ENCODE peak calls at places on chromosomes 7 and 10, in five cellular contexts. B is heart left ventricle, G is lower lobe of right lung, E is aorta, J is tibial nerve. H is an unnamed sample.

GRCh38 chr7:33596694-33597093 is 308.6 kb upstream of the BMPER start:
- DNase-seq in B (no peak), G (no peak), E (no peak), J (no peak), H (no peak)

GRCh38 chr10:43820663-43821062 is 172.0 kb upstream of the ZNF32 start:
- DNase-seq in B (no peak), G (no peak), E (no peak), J (no peak), H (no peak)

GRCh38 chr7:84013616-84014240 is 180.9 kb downstream of the SEMA3A start:
- DNase-seq in B (no peak), G (peak), E (no peak), J (no peak), H (no peak)

GRCh38 chr10:98326621-98327027 is 58.6 kb upstream of the LOXL4 start:
- DNase-seq in B (no peak), G (no peak), E (no peak), J (no peak), H (no peak)

GRCh38 chr7:27730112-27730511 is 9.8 kb upstream of the TAX1BP1 start:
- DNase-seq in B (no peak), G (no peak), E (no peak), J (no peak), H (no peak)

GRCh38 chr10:4684434-4684833 is 141.6 kb upstream of the AKR1E2 start:
- DNase-seq in B (no peak), G (no peak), E (no peak), J (no peak), H (no peak)

GRCh38 chr10:97069576-97070362 is 116.0 kb downstream of the SLIT1 start:
- DNase-seq in B (no peak), G (no peak), E (peak), J (no peak), H (no peak)

GRCh38 chr10:23065549-23065948 is 29.8 kb upstream of the MSRB2 start:
- DNase-seq in B (peak), G (peak), E (peak), J (peak), H (no peak)

GRCh38 chr7:116354546-116355422 is 144.4 kb downstream of the TES start:
- DNase-seq in B (peak), G (no peak), E (peak), J (peak), H (no peak)

GRCh38 chr10:49417311-49418052 is 21.6 kb upstream of the DRGX start:
- DNase-seq in B (no peak), G (no peak), E (no peak), J (no peak), H (no peak)

GRCh38 chr10:62653254-62653653 is 151.3 kb upstream of the ADO start:
- DNase-seq in B (no peak), G (no peak), E (no peak), J (no peak), H (no peak)

GRCh38 chr7:48505061-48505460 is 333.8 kb downstream of the ABCA13 start:
- DNase-seq in B (no peak), G (no peak), E (no peak), J (no peak), H (no peak)

GRCh38 chr10:73590881-73591577 is at the start of gene USP54:
- DNase-seq in B (no peak), G (no peak), E (no peak), J (peak), H (peak)

GRCh38 chr7:102044984-102045673 is 227.7 kb downstream of the CUX1 start:
- DNase-seq in B (no peak), G (peak), E (peak), J (peak), H (no peak)

GRCh38 chr7:86645174-86645566 is 1.5 kb downstream of the GRM3 start:
- DNase-seq in B (no peak), G (no peak), E (no peak), J (no peak), H (no peak)

GRCh38 chr10:77248104-77248503 is 389.5 kb downstream of the KCNMA1 start:
- DNase-seq in B (no peak), G (no peak), E (no peak), J (no peak), H (no peak)

GRCh38 chr10:27297848-27298524 is 57.4 kb upstream of the ACBD5 start:
- DNase-seq in B (no peak), G (no peak), E (no peak), J (no peak), H (no peak)

GRCh38 chr7:142819530-142819929 is 35.3 kb upstream of the EPHB6 start:
- DNase-seq in B (no peak), G (no peak), E (no peak), J (no peak), H (no peak)

GRCh38 chr7:48427671-48428070 is 256.4 kb downstream of the ABCA13 start:
- DNase-seq in B (no peak), G (no peak), E (no peak), J (no peak), H (no peak)

GRCh38 chr10:92239185-92239599 is 51.7 kb downstream of the CPEB3 start:
- DNase-seq in B (no peak), G (no peak), E (no peak), J (peak), H (no peak)

GRCh38 chr10:94997763-94998174 is 59.3 kb downstream of the CYP2C9 start:
- DNase-seq in B (no peak), G (no peak), E (no peak), J (no peak), H (no peak)

GRCh38 chr10:17216217-17216900 is 11.7 kb upstream of the VIM start:
- DNase-seq in B (no peak), G (peak), E (no peak), J (no peak), H (no peak)

GRCh38 chr7:121576148-121576921 is 180.2 kb upstream of the FAM3C start:
- DNase-seq in B (no peak), G (no peak), E (no peak), J (no peak), H (no peak)

GRCh38 chr10:69696073-69696731 is 66.2 kb downstream of the FAM241B start:
- DNase-seq in B (no peak), G (no peak), E (no peak), J (no peak), H (no peak)

GRCh38 chr10:45425628-45426563 is 51.9 kb downstream of the ALOX5 start:
- DNase-seq in B (no peak), G (no peak), E (no peak), J (no peak), H (no peak)

GRCh38 chr10:120782336-120782735 is 68.8 kb upstream of the WDR11 start:
- DNase-seq in B (no peak), G (no peak), E (no peak), J (no peak), H (no peak)

GRCh38 chr10:128053356-128053755 is 72.9 kb downstream of the MKI67 start:
- DNase-seq in B (no peak), G (no peak), E (peak), J (no peak), H (no peak)

GRCh38 chr7:118327179-118327578 is 102.7 kb downstream of the ANKRD7 start:
- DNase-seq in B (no peak), G (no peak), E (no peak), J (no peak), H (no peak)

GRCh38 chr7:17608114-17608833 is 309.8 kb downstream of the AHR start:
- DNase-seq in B (no peak), G (no peak), E (no peak), J (no peak), H (no peak)

GRCh38 chr7:155566011-155566836 is 19.9 kb upstream of the CNPY1 start:
- DNase-seq in B (no peak), G (no peak), E (no peak), J (no peak), H (no peak)

GRCh38 chr10:122630526-122630925 is 69.1 kb downstream of the C10orf120 start:
- DNase-seq in B (no peak), G (no peak), E (no peak), J (no peak), H (no peak)

GRCh38 chr10:93376372-93377296 is 105.5 kb downstream of the MYOF start:
- DNase-seq in B (no peak), G (no peak), E (peak), J (peak), H (peak)

GRCh38 chr10:119341236-119342016 is 134.1 kb downstream of the GRK5 start:
- DNase-seq in B (no peak), G (no peak), E (peak), J (no peak), H (no peak)
- H3K27ac ChIP-seq in B (peak), G (peak), E (no peak), J (peak), H (no peak)

GRCh38 chr7:5232485-5232837 is 42.4 kb downstream of the WIPI2 start:
- DNase-seq in B (no peak), G (peak), E (no peak), J (no peak), H (no peak)
- H3K4me3 ChIP-seq in B (no peak), G (no peak), E (no peak), J (no peak), H (no peak)

GRCh38 chr7:73507556-73507955 is 14.5 kb downstream of the BAZ1B start:
- DNase-seq in B (no peak), G (no peak), E (peak), J (no peak), H (no peak)
- H3K27ac ChIP-seq in B (no peak), G (no peak), E (no peak), J (no peak), H (no peak)

DNA sequence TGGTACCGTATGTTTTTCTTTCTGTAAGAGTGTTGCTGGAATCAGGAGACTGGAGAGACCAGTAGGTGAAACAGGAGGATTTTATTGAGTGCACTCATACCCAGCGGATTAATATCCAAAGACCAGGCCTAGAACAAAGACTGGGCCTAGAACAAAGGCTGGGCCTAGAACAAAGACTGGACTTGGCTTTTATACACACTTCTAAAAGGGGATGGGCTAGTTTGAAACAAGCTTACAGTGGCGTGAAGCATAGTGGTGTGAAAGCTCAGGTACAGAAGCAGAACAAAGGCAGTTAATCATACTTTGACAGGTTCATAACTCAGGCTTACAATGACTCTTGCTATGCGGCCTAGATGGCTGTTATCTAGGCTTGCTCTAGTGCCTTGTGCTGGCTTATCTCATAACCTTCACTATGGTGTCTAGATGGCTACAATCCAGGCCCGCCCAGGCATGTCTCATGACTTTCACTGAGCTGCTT is 67.7 kb downstream of the TRIM24 start:
- DNase-seq in B (no peak), G (no peak), E (no peak), J (no peak), H (no peak)
- H3K4me3 ChIP-seq in B (no peak), G (no peak), E (no peak), J (no peak), H (no peak)

GRCh38 chr7:135933509-135934188 is 43.5 kb downstream of the MTPN start:
- DNase-seq in B (no peak), G (no peak), E (no peak), J (no peak), H (no peak)
- H3K27ac ChIP-seq in B (no peak), G (no peak), E (no peak), J (no peak), H (no peak)

DNA sequence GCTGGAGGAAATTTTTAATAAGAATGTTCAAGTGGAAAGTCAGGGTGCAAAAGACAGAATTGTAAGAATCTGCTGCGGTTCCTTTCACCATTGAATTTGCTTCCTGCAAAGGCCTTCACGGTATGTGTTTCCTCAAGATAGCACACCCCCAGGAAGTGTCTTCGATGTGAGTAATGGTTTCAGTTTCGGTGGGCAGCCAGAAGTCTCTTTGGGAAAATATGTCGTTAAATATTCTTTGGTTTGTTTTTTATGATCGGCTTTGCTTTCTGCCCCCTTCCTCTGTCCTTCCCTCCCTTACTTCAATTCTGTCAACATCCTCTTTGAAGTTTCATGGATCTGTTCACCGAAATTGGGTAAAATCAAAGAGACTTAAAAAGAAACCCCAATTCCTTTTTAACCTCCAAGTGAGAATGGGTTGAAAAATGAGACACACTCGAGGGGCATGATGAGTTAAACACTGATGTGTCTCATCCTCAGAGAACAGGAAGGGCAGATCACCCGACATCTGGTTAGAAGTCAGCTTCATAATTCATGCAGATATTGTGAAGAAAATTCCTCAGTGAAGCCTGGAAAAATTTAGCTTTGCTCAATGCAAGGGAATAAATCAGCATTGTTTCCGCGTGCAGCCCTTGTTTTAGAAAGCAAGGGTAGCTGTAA is 170.8 kb upstream of the HABP2 start:
- DNase-seq in B (no peak), G (no peak), E (no peak), J (no peak), H (peak)
- H3K4me3 ChIP-seq in B (peak), G (peak), E (no peak), J (no peak), H (peak)

DNA sequence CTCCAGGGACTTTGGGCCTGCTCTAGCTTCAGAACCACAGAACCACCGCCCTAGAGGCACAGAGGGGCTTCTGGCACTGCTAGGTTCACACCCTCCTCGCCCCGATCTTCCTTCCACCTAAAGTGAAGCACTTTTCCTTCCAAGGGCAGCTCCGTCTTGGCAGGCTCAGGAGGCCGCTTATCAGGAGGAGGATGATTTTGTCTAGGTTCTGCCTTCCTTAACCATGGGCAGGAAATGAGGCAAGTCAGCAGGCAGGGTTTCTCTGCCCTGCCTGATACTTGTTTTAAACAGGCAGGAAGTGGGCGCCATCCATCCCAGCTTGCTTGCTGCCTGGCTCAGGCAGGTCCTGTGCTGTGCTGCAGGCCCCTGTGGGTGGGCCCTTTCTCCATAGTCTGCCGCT is 8.3 kb upstream of the ATP6V0E2 start:
- DNase-seq in B (no peak), G (no peak), E (no peak), J (no peak), H (peak)
- H3K27ac ChIP-seq in B (peak), G (peak), E (no peak), J (no peak), H (peak)

GRCh38 chr7:151459726-151460473 is 20.0 kb upstream of the CRYGN start:
- DNase-seq in B (peak), G (peak), E (peak), J (peak), H (no peak)
- H3K4me3 ChIP-seq in B (peak), G (peak), E (no peak), J (no peak), H (no peak)

GRCh38 chr10:68110027-68110426 is 739 bp downstream of the MYPN start:
- DNase-seq in B (no peak), G (no peak), E (no peak), J (no peak), H (no peak)

GRCh38 chr10:68106656-68107055 is 2.6 kb upstream of the MYPN start:
- DNase-seq in B (no peak), G (no peak), E (no peak), J (no peak), H (no peak)

GRCh38 chr10:68107651-68108449 is 1.4 kb upstream of the MYPN start:
- DNase-seq in B (no peak), G (no peak), E (no peak), J (no peak), H (no peak)

GRCh38 chr10:68111580-68111979 is 2.3 kb downstream of the MYPN start:
- DNase-seq in B (no peak), G (no peak), E (no peak), J (no peak), H (no peak)

GRCh38 chr10:68109312-68109711 is at the start of gene MYPN:
- DNase-seq in B (no peak), G (no peak), E (no peak), J (no peak), H (no peak)
- H3K27ac ChIP-seq in B (peak), G (no peak), E (no peak), J (no peak), H (no peak)

H was measured in CD8-positive, alpha-beta memory T cell.